ENCODE peak calls at places on chromosomes 1 and 21, in nine cellular contexts. W is gastrocnemius medialis, T is hepatocyte, O is HAP-1, Q is colonic mucosa, H is upper lobe of right lung, S is tibial nerve, J is mesendoderm, N is body of pancreas. F is an unnamed sample. For H3K4me1, the result is how much of the 10 kb centered on the place peaks cover.

GRCh38 chr1:30720271-30721223 is 2.8 kb downstream of the MATN1 start:
- DNase-seq in W (no peak), T (no peak), O (no peak), Q (no peak), H (no peak), S (no peak), J (no peak), N (no peak), F (no peak)

GRCh38 chr21:35311985-35312384 is 262.9 kb upstream of the RUNX1 start:
- DNase-seq in W (no peak), T (no peak), O (no peak), Q (no peak), H (no peak), S (no peak), J (no peak), N (no peak), F (no peak)

GRCh38 chr1:7581754-7582264 is 189.3 kb upstream of the VAMP3 start:
- DNase-seq in W (no peak), T (no peak), O (no peak), Q (no peak), H (no peak), S (no peak), J (peak), N (no peak), F (peak)

GRCh38 chr21:46024983-46025860 is 43.7 kb downstream of the COL6A1 start:
- DNase-seq in W (no peak), T (peak), O (no peak), Q (no peak), H (no peak), S (no peak), J (peak), N (no peak), F (no peak)

GRCh38 chr1:201137579-201138310 is 10.8 kb upstream of the ASCL5 start:
- DNase-seq in W (no peak), T (peak), O (no peak), Q (peak), H (no peak), S (peak), J (no peak), N (peak), F (no peak)

GRCh38 chr1:150281221-150281757 is 1.1 kb upstream of the CIART start:
- DNase-seq in W (peak), T (peak), O (peak), Q (peak), H (peak), S (peak), J (peak), N (peak), F (no peak)

GRCh38 chr1:159473335-159473734 is 33.8 kb downstream of the OR10J1 start:
- DNase-seq in W (no peak), T (no peak), O (no peak), Q (no peak), H (no peak), S (no peak), J (no peak), N (no peak), F (no peak)

GRCh38 chr1:88998716-88999115 is 6.3 kb upstream of the KYAT3 start:
- DNase-seq in W (no peak), T (peak), O (peak), Q (no peak), H (no peak), S (peak), J (peak), N (no peak), F (no peak)

GRCh38 chr1:225990705-225991464 is 8.3 kb downstream of the SDE2 start:
- DNase-seq in W (no peak), T (no peak), O (no peak), Q (no peak), H (no peak), S (no peak), J (no peak), N (no peak), F (no peak)

GRCh38 chr21:45287438-45288391 is at the start of gene POFUT2:
- DNase-seq in W (peak), T (peak), O (peak), Q (peak), H (peak), S (peak), J (peak), N (peak), F (peak)

GRCh38 chr1:219220945-219221344 is 47.3 kb downstream of the LYPLAL1 start:
- DNase-seq in W (no peak), T (no peak), O (no peak), Q (no peak), H (no peak), S (no peak), J (peak), N (no peak), F (no peak)

GRCh38 chr21:38258803-38259485 is 2.2 kb downstream of the KCNJ15 start:
- DNase-seq in W (no peak), T (peak), O (no peak), Q (no peak), H (no peak), S (no peak), J (no peak), N (no peak), F (no peak)

GRCh38 chr1:186473047-186473446 is 12.1 kb upstream of the PDC start:
- DNase-seq in W (no peak), T (no peak), O (no peak), Q (no peak), H (no peak), S (no peak), J (no peak), N (no peak), F (no peak)

GRCh38 chr1:6113745-6114144 is 66.4 kb downstream of the CHD5 start:
- DNase-seq in W (no peak), T (no peak), O (no peak), Q (no peak), H (peak), S (no peak), J (no peak), N (no peak), F (no peak)

GRCh38 chr1:56120021-56120420 is 459.3 kb downstream of the PLPP3 start:
- DNase-seq in W (no peak), T (no peak), O (no peak), Q (no peak), H (no peak), S (no peak), J (no peak), N (no peak), F (no peak)

GRCh38 chr1:152517237-152517811 is 3.0 kb downstream of the CRCT1 start:
- DNase-seq in W (no peak), T (no peak), O (no peak), Q (no peak), H (no peak), S (no peak), J (no peak), N (no peak), F (peak)

GRCh38 chr1:7116001-7116400 is 330.7 kb downstream of the CAMTA1 start:
- DNase-seq in W (no peak), T (no peak), O (no peak), Q (no peak), H (no peak), S (no peak), J (no peak), N (no peak), F (no peak)

GRCh38 chr1:99599678-99600175 is 46.2 kb upstream of the PALMD start:
- DNase-seq in W (no peak), T (peak), O (no peak), Q (no peak), H (no peak), S (no peak), J (peak), N (no peak), F (no peak)

GRCh38 chr21:44709426-44710293 is 1.7 kb downstream of the TSPEAR start:
- DNase-seq in W (no peak), T (no peak), O (peak), Q (peak), H (peak), S (no peak), J (no peak), N (no peak), F (peak)

GRCh38 chr1:63730211-63730610 is 43.6 kb upstream of the ROR1 start:
- DNase-seq in W (no peak), T (no peak), O (no peak), Q (no peak), H (no peak), S (no peak), J (peak), N (no peak), F (no peak)

GRCh38 chr1:160520582-160520981 is 2.5 kb downstream of the SLAMF6 start:
- DNase-seq in W (no peak), T (no peak), O (no peak), Q (no peak), H (no peak), S (no peak), J (no peak), N (no peak), F (no peak)

GRCh38 chr21:41141031-41141457 is 26.9 kb upstream of the BACE2 start:
- DNase-seq in W (no peak), T (no peak), O (no peak), Q (no peak), H (no peak), S (no peak), J (no peak), N (peak), F (no peak)

GRCh38 chr1:119714583-119714982 is 2.8 kb downstream of the PHGDH start:
- DNase-seq in W (no peak), T (no peak), O (peak), Q (no peak), H (no peak), S (peak), J (peak), N (no peak), F (no peak)

GRCh38 chr1:25738507-25738906 is 61.5 kb upstream of the SELENON start:
- DNase-seq in W (no peak), T (no peak), O (no peak), Q (no peak), H (peak), S (no peak), J (no peak), N (no peak), F (no peak)

GRCh38 chr1:116740296-116740695 is 13.9 kb upstream of the CD2 start:
- DNase-seq in W (no peak), T (no peak), O (no peak), Q (no peak), H (no peak), S (no peak), J (no peak), N (no peak), F (no peak)

GRCh38 chr1:44405041-44405803 is at the start of gene RNF220:
- DNase-seq in W (no peak), T (peak), O (peak), Q (peak), H (peak), S (peak), J (peak), N (no peak), F (peak)

GRCh38 chr1:58477390-58477789 is 69.1 kb downstream of the OMA1 start:
- DNase-seq in W (no peak), T (no peak), O (no peak), Q (no peak), H (no peak), S (no peak), J (peak), N (no peak), F (no peak)

GRCh38 chr1:119953266-119953998 is 57.1 kb upstream of the ADAM30 start:
- DNase-seq in W (no peak), T (no peak), O (no peak), Q (no peak), H (no peak), S (no peak), J (no peak), N (no peak), F (no peak)

GRCh38 chr21:44931137-44931500 is 8.7 kb upstream of the SLX9 start:
- DNase-seq in W (no peak), T (no peak), O (no peak), Q (no peak), H (peak), S (no peak), J (no peak), N (no peak), F (no peak)

GRCh38 chr1:57131701-57132394 is 166.0 kb upstream of the C8B start:
- DNase-seq in W (no peak), T (no peak), O (no peak), Q (no peak), H (no peak), S (no peak), J (no peak), N (no peak), F (no peak)

GRCh38 chr1:71285529-71285928 is 204.7 kb upstream of the ZRANB2 start:
- DNase-seq in W (no peak), T (no peak), O (no peak), Q (no peak), H (no peak), S (no peak), J (no peak), N (no peak), F (no peak)

GRCh38 chr1:84319662-84320061 is 18.2 kb downstream of the SAMD13 start:
- DNase-seq in W (no peak), T (no peak), O (no peak), Q (no peak), H (no peak), S (no peak), J (peak), N (no peak), F (no peak)

GRCh38 chr1:36924282-36924791 is 110.0 kb downstream of the GRIK3 start:
- DNase-seq in W (no peak), T (peak), O (peak), Q (peak), H (no peak), S (peak), J (peak), N (peak), F (no peak)

GRCh38 chr1:239448911-239449310 is 62.5 kb downstream of the CHRM3 start:
- DNase-seq in W (no peak), T (no peak), O (no peak), Q (no peak), H (no peak), S (no peak), J (no peak), N (no peak), F (no peak)

GRCh38 chr21:42760361-42760970 is 107.0 kb downstream of the PDE9A start:
- DNase-seq in W (no peak), T (no peak), O (no peak), Q (no peak), H (no peak), S (no peak), J (no peak), N (no peak), F (peak)

GRCh38 chr1:232561381-232561780 is 68.6 kb downstream of the SIPA1L2 start:
- DNase-seq in W (no peak), T (no peak), O (no peak), Q (no peak), H (no peak), S (no peak), J (no peak), N (no peak), F (no peak)

GRCh38 chr1:12159826-12160225 is 7.0 kb upstream of the TNFRSF1B start:
- DNase-seq in W (no peak), T (no peak), O (no peak), Q (no peak), H (no peak), S (no peak), J (peak), N (no peak), F (no peak)
- H3K4me1 ChIP-seq in W (under half), T (under half), O (under half), Q (under half), H (under half), S (under half), J (under half), N (under half), F (under half)

GRCh38 chr1:229563701-229564100 is 5.2 kb upstream of the ABCB10 start:
- DNase-seq in W (peak), T (no peak), O (no peak), Q (no peak), H (no peak), S (no peak), J (peak), N (peak), F (no peak)

GRCh38 chr1:229567109-229567868 is 8.8 kb upstream of the ABCB10 start:
- DNase-seq in W (no peak), T (no peak), O (no peak), Q (no peak), H (no peak), S (no peak), J (no peak), N (no peak), F (no peak)

GRCh38 chr1:229558460-229559335 is at the start of gene ABCB10:
- DNase-seq in W (peak), T (peak), O (peak), Q (peak), H (peak), S (peak), J (peak), N (peak), F (peak)

GRCh38 chr1:229563241-229563640 is 4.7 kb upstream of the ABCB10 start:
- DNase-seq in W (no peak), T (no peak), O (no peak), Q (no peak), H (no peak), S (no peak), J (peak), N (no peak), F (no peak)

DNA sequence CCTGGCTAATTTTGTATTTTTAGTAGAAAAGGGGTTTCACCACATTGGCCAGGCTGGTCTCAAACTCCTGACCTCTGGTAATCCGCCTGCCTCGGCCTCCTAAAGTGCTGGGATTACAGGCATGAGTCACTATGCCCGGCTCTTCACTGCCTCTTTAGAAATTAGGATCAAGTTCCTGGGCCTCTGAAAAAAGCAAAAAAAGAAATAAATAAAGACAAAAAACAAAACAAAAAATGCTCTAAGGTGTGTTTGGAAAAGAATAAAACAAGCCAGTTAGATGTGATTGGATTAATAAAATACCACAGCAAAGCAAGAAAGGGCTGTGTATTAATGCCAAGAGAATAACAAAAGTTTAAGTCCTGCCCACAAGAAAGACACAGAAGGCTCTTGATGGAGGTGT is 4.2 kb upstream of the ABCB10 start:
- DNase-seq in W (no peak), T (no peak), O (no peak), Q (no peak), H (no peak), S (no peak), J (no peak), N (no peak), F (no peak)
- H3K4me1 ChIP-seq in W (under half), T (under half), O (under half), Q (under half), H (under half), S (under half), J (under half), N (under half), F (under half)

GRCh38 chr1:2108213-2108876 is 58.1 kb downstream of the PRKCZ start:
- DNase-seq in W (no peak), T (peak), O (peak), Q (no peak), H (peak), S (no peak), J (peak), N (no peak), F (peak)

GRCh38 chr1:2107586-2108212 is 57.5 kb downstream of the PRKCZ start:
- DNase-seq in W (no peak), T (no peak), O (no peak), Q (no peak), H (no peak), S (no peak), J (no peak), N (no peak), F (peak)

GRCh38 chr1:2105781-2106524 is 55.7 kb downstream of the PRKCZ start:
- DNase-seq in W (no peak), T (no peak), O (no peak), Q (no peak), H (peak), S (no peak), J (no peak), N (no peak), F (peak)

GRCh38 chr1:2104621-2105427 is 54.6 kb downstream of the PRKCZ start:
- DNase-seq in W (no peak), T (peak), O (no peak), Q (no peak), H (peak), S (no peak), J (peak), N (no peak), F (peak)

GRCh38 chr1:2106681-2107405 is 56.6 kb downstream of the PRKCZ start:
- DNase-seq in W (no peak), T (no peak), O (no peak), Q (no peak), H (peak), S (no peak), J (no peak), N (no peak), F (peak)
- H3K4me1 ChIP-seq in W (under half), T (under half), O (under half), Q (under half), H (under half), S (under half), J (under half), N (under half), F (under half)

DNA sequence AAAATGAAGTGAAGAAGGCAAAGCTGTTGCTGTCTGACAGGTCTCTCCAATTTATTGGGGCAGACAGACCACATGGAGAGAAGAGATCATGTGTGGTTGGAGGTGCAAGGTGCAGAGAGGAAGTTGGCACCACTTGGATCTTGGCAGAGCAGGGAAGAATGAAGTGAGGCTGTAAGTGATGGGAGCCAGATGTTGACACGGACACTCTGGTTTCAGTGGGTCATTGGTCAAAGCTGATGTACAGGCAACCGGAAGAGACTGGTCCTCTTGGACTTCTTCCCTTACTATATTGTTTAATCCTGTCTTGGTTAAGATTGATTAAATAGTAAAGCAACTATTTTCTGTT is 49.3 kb downstream of the NENF start:
- DNase-seq in W (no peak), T (no peak), O (no peak), Q (no peak), H (peak), S (no peak), J (no peak), N (no peak), F (no peak)
- H3K4me1 ChIP-seq in W (under half), T (under half), O (under half), Q (under half), H (under half), S (under half), J (under half), N (under half), F (under half)

GRCh38 chr1:39107891-39108290 is 81.7 kb downstream of the NDUFS5 start:
- DNase-seq in W (no peak), T (no peak), O (no peak), Q (no peak), H (no peak), S (no peak), J (no peak), N (no peak), F (no peak)

GRCh38 chr1:39104158-39105060 is 78.3 kb downstream of the NDUFS5 start:
- DNase-seq in W (no peak), T (peak), O (peak), Q (peak), H (no peak), S (no peak), J (peak), N (peak), F (no peak)

GRCh38 chr1:39105061-39105840 is 79.1 kb downstream of the NDUFS5 start:
- DNase-seq in W (peak), T (peak), O (peak), Q (peak), H (peak), S (no peak), J (peak), N (peak), F (peak)

GRCh38 chr1:39106949-39107740 is 81.0 kb downstream of the NDUFS5 start:
- DNase-seq in W (no peak), T (no peak), O (peak), Q (no peak), H (no peak), S (no peak), J (peak), N (no peak), F (no peak)

GRCh38 chr1:39105841-39106765 is 80.0 kb downstream of the NDUFS5 start:
- DNase-seq in W (no peak), T (peak), O (peak), Q (peak), H (peak), S (peak), J (peak), N (peak), F (no peak)
- H3K4me1 ChIP-seq in W (half or more), T (half or more), O (under half), Q (under half), H (half or more), S (under half), J (under half), N (under half), F (half or more)

DNA sequence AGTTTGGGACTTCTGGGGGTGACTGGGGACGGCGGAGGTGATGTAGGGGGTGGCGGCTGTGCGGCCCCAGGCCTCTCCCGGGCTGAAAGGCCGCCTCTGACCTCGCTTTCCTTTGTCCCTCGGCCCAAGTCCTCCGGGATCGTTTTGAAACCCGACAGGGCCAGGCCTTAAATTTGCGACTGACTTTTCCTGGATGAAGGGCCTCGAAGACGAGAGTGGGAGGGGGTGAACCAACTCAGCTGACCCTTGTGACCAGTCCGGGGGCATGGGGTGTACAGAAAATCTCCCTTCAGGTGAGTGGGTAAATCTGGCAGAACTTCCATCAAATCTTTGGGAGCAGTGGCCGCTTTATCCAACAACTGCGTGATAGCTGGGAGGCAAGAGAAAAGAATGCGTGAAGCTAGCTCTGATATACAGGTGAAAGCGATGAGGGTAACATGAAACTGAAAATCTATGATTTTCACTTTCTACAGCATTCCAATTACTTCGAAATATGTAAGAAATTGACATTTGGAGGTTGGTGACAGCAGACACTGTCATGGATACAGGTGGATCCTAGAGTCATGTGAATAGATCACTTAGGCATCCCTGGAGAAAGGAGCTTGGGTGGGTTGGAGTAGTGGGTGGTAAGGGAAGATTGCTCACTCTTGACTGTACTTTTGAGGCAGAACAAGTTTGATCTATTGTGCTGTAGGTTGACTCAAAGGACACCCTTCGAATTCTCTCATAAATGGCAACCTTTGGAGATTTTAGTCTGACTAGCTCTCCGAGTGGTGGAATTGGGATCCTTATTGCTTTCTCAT is 887 bp downstream of the AHCYL1 start:
- DNase-seq in W (no peak), T (no peak), O (peak), Q (peak), H (no peak), S (no peak), J (no peak), N (no peak), F (no peak)
- H3K4me1 ChIP-seq in W (half or more), T (under half), O (under half), Q (under half), H (half or more), S (under half), J (under half), N (half or more), F (under half)